ENCODE peak calls at places on chromosome 11, in seven cellular contexts. C is left ventricle myocardium inferior; T is CD4-positive, CD25-positive, alpha-beta regulatory T cell; B is heart right ventricle; Y is neuronal stem cell; R is heart left ventricle; I is coronary artery. N is an unnamed sample.

GRCh38 chr11:9765320-9766101 is 101.6 kb downstream of the SWAP70 start:
- DNase-seq in R (peak; percentile 82), Y (no peak), C (peak; percentile 73), I (no peak), B (peak; percentile 60), T (no peak), N (peak; percentile 76)

GRCh38 chr11:130995266-130995665 is 79.0 kb upstream of the SNX19 start:
- DNase-seq in R (no peak), Y (no peak), B (no peak), T (no peak), I (no peak), C (no peak), N (no peak)

GRCh38 chr11:75383246-75383645 is 16.1 kb upstream of the RPS3 start:
- DNase-seq in C (no peak), R (no peak), T (no peak), I (no peak), B (no peak), Y (no peak), N (no peak)

GRCh38 chr11:63667993-63668392 is 3.2 kb downstream of the ATL3 start:
- DNase-seq in B (no peak), T (no peak), I (no peak), C (no peak), R (no peak), Y (no peak), N (no peak)

GRCh38 chr11:61616443-61616842 is 35.6 kb upstream of the SYT7 start:
- DNase-seq in R (no peak), I (no peak), T (no peak), Y (no peak), B (no peak), C (no peak), N (no peak)

GRCh38 chr11:28447226-28447625 is 339.0 kb downstream of the METTL15 start:
- DNase-seq in I (no peak), R (no peak), C (no peak), T (no peak), B (no peak), Y (no peak), N (no peak)

GRCh38 chr11:27373856-27374602 is 11.0 kb upstream of the CCDC34 start:
- DNase-seq in T (no peak), C (no peak), R (no peak), I (no peak), B (no peak), Y (no peak), N (no peak)

GRCh38 chr11:78257654-78258053 is 68.9 kb downstream of the USP35 start:
- DNase-seq in C (no peak), B (no peak), I (no peak), Y (no peak), R (no peak), T (no peak), N (no peak)

GRCh38 chr11:16883179-16883578 is 131.0 kb downstream of the PLEKHA7 start:
- DNase-seq in T (no peak), I (no peak), R (no peak), B (peak; percentile 23), Y (no peak), C (peak; percentile 28), N (no peak)

GRCh38 chr11:86416494-86416893 is 41.8 kb downstream of the CCDC81 start:
- DNase-seq in I (no peak), R (no peak), Y (no peak), C (no peak), B (no peak), T (no peak), N (no peak)

GRCh38 chr11:10933455-10934292 is 75.8 kb upstream of the ZBED5 start:
- DNase-seq in B (peak; percentile 87), Y (peak; percentile 88), R (peak; percentile 91), C (peak; percentile 87), T (peak; percentile 52), I (peak; percentile 92), N (peak; percentile 95)

GRCh38 chr11:119990306-119991021 is 147.4 kb downstream of the TRIM29 start:
- DNase-seq in Y (no peak), B (peak; percentile 50), C (peak; percentile 58), T (no peak), I (no peak), R (no peak), N (no peak)

GRCh38 chr11:111561801-111562325 is 21.3 kb downstream of the LAYN start:
- DNase-seq in T (no peak), I (no peak), Y (no peak), C (no peak), B (no peak), R (no peak), N (no peak)

GRCh38 chr11:115959098-115959497 is 454.9 kb upstream of the CADM1 start:
- DNase-seq in R (no peak), T (no peak), C (no peak), B (no peak), I (no peak), Y (no peak), N (no peak)

GRCh38 chr11:6249822-6250555 is 9.6 kb upstream of the CCKBR start:
- DNase-seq in R (peak; percentile 80), C (peak; percentile 69), T (no peak), Y (no peak), I (peak; percentile 91), B (peak; percentile 73), N (peak; percentile 88)

GRCh38 chr11:112132737-112133136 is 31.2 kb downstream of the IL18 start:
- DNase-seq in Y (no peak), R (no peak), T (no peak), B (no peak), I (no peak), C (no peak), N (no peak)

GRCh38 chr11:44453213-44453612 is 112.2 kb upstream of the CD82 start:
- DNase-seq in Y (no peak), T (no peak), R (no peak), B (no peak), I (peak; percentile 72), C (no peak), N (no peak)

GRCh38 chr11:35261197-35261596 is 122.2 kb downstream of the CD44 start:
- DNase-seq in C (no peak), I (no peak), B (no peak), R (no peak), T (no peak), Y (no peak), N (no peak)

GRCh38 chr11:65617136-65617850 is 1.7 kb downstream of the PCNX3 start:
- DNase-seq in B (no peak), R (no peak), C (no peak), T (no peak), Y (no peak), I (no peak), N (no peak)
- H3K4me3 ChIP-seq in B (no peak overlapping the region), R (no peak overlapping the region), C (peak overlapping the region; percentile 93), T (peak overlapping the region; percentile 82), Y (no peak overlapping the region), I (peak overlapping the region; percentile 99), N (peak overlapping the region; percentile 98)

DNA sequence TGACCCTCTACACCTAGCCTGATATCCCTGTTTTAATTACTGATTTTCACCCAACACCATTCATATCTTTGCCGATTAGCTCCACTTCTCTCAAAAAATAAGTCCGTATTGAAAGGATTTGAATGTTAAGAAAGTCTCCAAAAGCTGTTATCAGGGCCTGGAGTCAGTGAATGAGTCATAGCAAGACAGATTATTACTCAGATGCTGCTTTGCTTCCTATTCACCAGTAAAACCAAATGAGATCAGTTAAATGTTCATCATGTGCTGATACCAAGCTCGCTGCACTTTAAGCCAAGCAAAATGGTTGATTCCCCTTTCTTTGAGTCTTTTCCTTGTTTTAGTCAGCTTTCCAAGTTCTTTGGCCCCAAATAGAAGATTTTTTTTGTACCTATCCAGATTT is 228.4 kb downstream of the FAT3 start:
- DNase-seq in T (no peak), R (no peak), Y (no peak), B (no peak), C (no peak), I (no peak), N (no peak)
- H3K27ac ChIP-seq in T (no peak overlapping the region), R (no peak overlapping the region), Y (no peak overlapping the region), B (no peak overlapping the region), C (no peak overlapping the region), I (no peak overlapping the region), N (no peak overlapping the region)

DNA sequence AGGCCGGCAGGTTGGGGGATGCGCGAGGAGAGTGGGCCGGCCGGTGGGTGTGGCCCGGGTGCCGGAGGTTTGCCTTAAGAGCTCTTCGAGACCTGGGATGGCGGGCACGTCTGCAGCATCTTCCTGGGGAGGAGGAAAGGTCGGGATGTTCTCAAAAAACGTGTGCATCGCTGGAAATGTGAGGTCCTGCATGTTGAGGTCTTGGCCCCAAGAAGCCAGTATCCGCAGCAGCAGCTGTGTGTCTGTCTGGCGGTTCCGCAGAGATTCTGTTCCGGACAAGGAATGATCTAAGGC is 1.4 kb downstream of the NAV2 start:
- DNase-seq in I (no peak), C (no peak), Y (no peak), B (no peak), T (no peak), R (no peak), N (no peak)
- H3K4me3 ChIP-seq in I (peak overlapping the region; percentile 97), C (peak overlapping the region; percentile 87), Y (peak overlapping the region; percentile 77), B (peak overlapping the region; percentile 50), T (peak overlapping the region; percentile 53), R (peak overlapping the region; percentile 69), N (peak overlapping the region; percentile 88)

GRCh38 chr11:133926466-133927246 is 30.1 kb downstream of the IGSF9B start:
- DNase-seq in I (no peak), Y (no peak), T (no peak), C (no peak), R (peak; percentile 48), B (no peak), N (no peak)

GRCh38 chr11:133929401-133930052 is 27.2 kb downstream of the IGSF9B start:
- DNase-seq in B (no peak), I (no peak), C (no peak), R (no peak), Y (no peak), T (no peak), N (no peak)

GRCh38 chr11:133928628-133929059 is 28.1 kb downstream of the IGSF9B start:
- DNase-seq in C (no peak), R (no peak), T (peak; percentile 18), I (no peak), Y (no peak), B (no peak), N (no peak)

GRCh38 chr11:133925756-133926155 is 31.0 kb downstream of the IGSF9B start:
- DNase-seq in T (no peak), Y (no peak), B (no peak), I (no peak), C (no peak), R (peak; percentile 49), N (no peak)

GRCh38 chr11:133927690-133928627 is 28.8 kb downstream of the IGSF9B start:
- DNase-seq in I (no peak), C (peak; percentile 59), Y (no peak), T (peak; percentile 52), B (peak; percentile 67), R (peak; percentile 81), N (peak; percentile 81)
- H3K27ac ChIP-seq in I (peak overlapping the region; percentile 31), C (no peak overlapping the region), Y (no peak overlapping the region), T (peak overlapping the region; percentile 47), B (peak overlapping the region; percentile 20), R (no peak overlapping the region), N (no peak overlapping the region)

N was measured in tibial artery.